ENCODE peak calls at places on chromosomes 11 and 22, in eight cellular contexts. J, Y, O, X, Z, M, G and P are unnamed samples.

GRCh38 chr11:120182790-120183491 is 27.9 kb upstream of the OAF start:
- DNase-seq in J (peak; percentile 88), Y (no peak), O (peak; percentile 5), X (peak; percentile 74), Z (no peak), M (no peak), G (no peak), P (peak; percentile 51)

GRCh38 chr11:77108436-77108835 is 5.8 kb downstream of the OMP start:
- DNase-seq in J (no peak), Y (no peak), O (no peak), X (no peak), Z (no peak), M (no peak), G (no peak), P (no peak)

GRCh38 chr22:48870436-48870835 is 957.2 kb downstream of the BRD1 start:
- DNase-seq in J (peak; percentile 16), Y (no peak), O (no peak), X (no peak), Z (no peak), M (no peak), G (no peak), P (no peak)

GRCh38 chr11:65314501-65315203 is at the start of gene CDC42EP2:
- DNase-seq in J (peak; percentile 95), Y (peak; percentile 96), O (peak; percentile 74), X (peak; percentile 87), Z (peak; percentile 84), M (peak; percentile 59), G (peak; percentile 60), P (peak; percentile 88)

GRCh38 chr22:21632237-21632895 is at the start of gene CCDC116:
- DNase-seq in J (no peak), Y (no peak), O (no peak), X (peak; percentile 84), Z (no peak), M (no peak), G (peak; percentile 60), P (no peak)

GRCh38 chr11:111309516-111309915 is 11.2 kb downstream of the POU2AF3 start:
- DNase-seq in J (no peak), Y (no peak), O (no peak), X (no peak), Z (no peak), M (no peak), G (no peak), P (no peak)

GRCh38 chr11:71485466-71485865 is 32.5 kb downstream of the NADSYN1 start:
- DNase-seq in J (peak; percentile 22), Y (no peak), O (no peak), X (no peak), Z (no peak), M (no peak), G (no peak), P (no peak)

GRCh38 chr22:37806409-37807338 is 1.1 kb upstream of the GCAT start:
- DNase-seq in J (no peak), Y (no peak), O (no peak), X (peak; percentile 47), Z (no peak), M (no peak), G (no peak), P (peak; percentile 22)

GRCh38 chr22:19046287-19046686 is 75.9 kb downstream of the DGCR2 start:
- DNase-seq in J (no peak), Y (no peak), O (no peak), X (no peak), Z (no peak), M (no peak), G (no peak), P (no peak)

GRCh38 chr11:100830295-100830694 is 143.2 kb downstream of the ARHGAP42 start:
- DNase-seq in J (no peak), Y (no peak), O (no peak), X (no peak), Z (no peak), M (no peak), G (no peak), P (no peak)

GRCh38 chr11:3058753-3059664 is 1.8 kb upstream of the CARS1 start:
- DNase-seq in J (no peak), Y (peak; percentile 72), O (no peak), X (peak; percentile 85), Z (no peak), M (no peak), G (no peak), P (peak; percentile 92)

GRCh38 chr11:104661481-104661880 is 236.8 kb downstream of the CASP12 start:
- DNase-seq in J (no peak), Y (no peak), O (no peak), X (no peak), Z (no peak), M (no peak), G (no peak), P (no peak)